ENCODE peak calls at places on chromosomes 16 and 17, in seven cellular contexts. One of them, this sample, is unnamed.
A peak's percentile ranks its signal among the peaks of the same experiment; 100 is the strongest.

GRCh38 chr17:41118721-41119120 is 548 bp upstream of the KRTAP4-11 start:
- DNase-seq in astrocyte of the spinal cord: no peak
- DNase-seq in hypothalamus: no peak
- DNase-seq in stimulated activated CD4-positive, alpha-beta T cell treated with anti-CD3 and anti-CD28 coated beads, Interleukin-2, amount 100 ng/mL, for 48 hours: no peak
- DNase-seq in LoVo: no peak
- DNase-seq in H7: no peak
- DNase-seq in stromal cell of bone marrow: no peak
- DNase-seq in this sample: no peak

GRCh38 chr17:50076221-50076590 is 18.9 kb upstream of the PDK2 start:
- DNase-seq in astrocyte of the spinal cord: no peak
- DNase-seq in hypothalamus: no peak
- DNase-seq in stimulated activated CD4-positive, alpha-beta T cell treated with anti-CD3 and anti-CD28 coated beads, Interleukin-2, amount 100 ng/mL, for 48 hours: no peak
- DNase-seq in LoVo: no peak
- DNase-seq in H7: no peak
- DNase-seq in stromal cell of bone marrow: no peak
- DNase-seq in this sample: no peak

GRCh38 chr17:3754458-3755334 is 31.0 kb downstream of the HASPIN start:
- DNase-seq in astrocyte of the spinal cord: no peak
- DNase-seq in hypothalamus: no peak
- DNase-seq in stimulated activated CD4-positive, alpha-beta T cell treated with anti-CD3 and anti-CD28 coated beads, Interleukin-2, amount 100 ng/mL, for 48 hours: peak; percentile 68
- DNase-seq in LoVo: peak; percentile 95
- DNase-seq in H7: peak; percentile 99
- DNase-seq in stromal cell of bone marrow: no peak
- DNase-seq in this sample: no peak

GRCh38 chr17:1008008-1008761 is 11.3 kb downstream of the TIMM22 start:
- DNase-seq in astrocyte of the spinal cord: no peak
- DNase-seq in hypothalamus: no peak
- DNase-seq in stimulated activated CD4-positive, alpha-beta T cell treated with anti-CD3 and anti-CD28 coated beads, Interleukin-2, amount 100 ng/mL, for 48 hours: no peak
- DNase-seq in LoVo: no peak
- DNase-seq in H7: peak; percentile 52
- DNase-seq in stromal cell of bone marrow: no peak
- DNase-seq in this sample: no peak

GRCh38 chr16:80341242-80341641 is 199.6 kb upstream of the DYNLRB2 start:
- DNase-seq in astrocyte of the spinal cord: no peak
- DNase-seq in hypothalamus: no peak
- DNase-seq in stimulated activated CD4-positive, alpha-beta T cell treated with anti-CD3 and anti-CD28 coated beads, Interleukin-2, amount 100 ng/mL, for 48 hours: no peak
- DNase-seq in LoVo: no peak
- DNase-seq in H7: peak; percentile 42
- DNase-seq in stromal cell of bone marrow: no peak
- DNase-seq in this sample: no peak

GRCh38 chr17:56737741-56738161 is 96.0 kb downstream of the C17orf67 start:
- DNase-seq in astrocyte of the spinal cord: peak; percentile 92
- DNase-seq in hypothalamus: no peak
- DNase-seq in stimulated activated CD4-positive, alpha-beta T cell treated with anti-CD3 and anti-CD28 coated beads, Interleukin-2, amount 100 ng/mL, for 48 hours: no peak
- DNase-seq in LoVo: no peak
- DNase-seq in H7: peak; percentile 33
- DNase-seq in stromal cell of bone marrow: peak; percentile 7
- DNase-seq in this sample: peak; percentile 35

GRCh38 chr17:19482571-19482970 is 51.1 kb upstream of the SLC47A1 start:
- DNase-seq in astrocyte of the spinal cord: peak; percentile 50
- DNase-seq in hypothalamus: no peak
- DNase-seq in stimulated activated CD4-positive, alpha-beta T cell treated with anti-CD3 and anti-CD28 coated beads, Interleukin-2, amount 100 ng/mL, for 48 hours: no peak
- DNase-seq in LoVo: no peak
- DNase-seq in H7: no peak
- DNase-seq in stromal cell of bone marrow: peak; percentile 38
- DNase-seq in this sample: peak; percentile 7

GRCh38 chr16:2933701-2934100 is 22.0 kb downstream of the FLYWCH1 start:
- DNase-seq in astrocyte of the spinal cord: no peak
- DNase-seq in hypothalamus: no peak
- DNase-seq in stimulated activated CD4-positive, alpha-beta T cell treated with anti-CD3 and anti-CD28 coated beads, Interleukin-2, amount 100 ng/mL, for 48 hours: no peak
- DNase-seq in LoVo: no peak
- DNase-seq in H7: peak; percentile 33
- DNase-seq in stromal cell of bone marrow: no peak
- DNase-seq in this sample: no peak

GRCh38 chr16:37511-37910 is 15.9 kb downstream of the POLR3K start:
- DNase-seq in astrocyte of the spinal cord: no peak
- DNase-seq in hypothalamus: no peak
- DNase-seq in stimulated activated CD4-positive, alpha-beta T cell treated with anti-CD3 and anti-CD28 coated beads, Interleukin-2, amount 100 ng/mL, for 48 hours: no peak
- DNase-seq in LoVo: no peak
- DNase-seq in H7: no peak
- DNase-seq in stromal cell of bone marrow: no peak
- DNase-seq in this sample: no peak

GRCh38 chr17:58205936-58206335 is 13.1 kb downstream of the MKS1 start:
- DNase-seq in astrocyte of the spinal cord: no peak
- DNase-seq in hypothalamus: no peak
- DNase-seq in stimulated activated CD4-positive, alpha-beta T cell treated with anti-CD3 and anti-CD28 coated beads, Interleukin-2, amount 100 ng/mL, for 48 hours: no peak
- DNase-seq in LoVo: no peak
- DNase-seq in H7: peak; percentile 17
- DNase-seq in stromal cell of bone marrow: no peak
- DNase-seq in this sample: no peak

GRCh38 chr17:29115906-29116651 is 64.1 kb downstream of the MYO18A start:
- DNase-seq in astrocyte of the spinal cord: peak; percentile 44
- DNase-seq in hypothalamus: no peak
- DNase-seq in stimulated activated CD4-positive, alpha-beta T cell treated with anti-CD3 and anti-CD28 coated beads, Interleukin-2, amount 100 ng/mL, for 48 hours: peak; percentile 46
- DNase-seq in LoVo: no peak
- DNase-seq in H7: peak; percentile 96
- DNase-seq in stromal cell of bone marrow: no peak
- DNase-seq in this sample: no peak

GRCh38 chr17:7465481-7466275 is 13.8 kb downstream of the ZBTB4 start:
- DNase-seq in astrocyte of the spinal cord: no peak
- DNase-seq in hypothalamus: no peak
- DNase-seq in stimulated activated CD4-positive, alpha-beta T cell treated with anti-CD3 and anti-CD28 coated beads, Interleukin-2, amount 100 ng/mL, for 48 hours: no peak
- DNase-seq in LoVo: no peak
- DNase-seq in H7: peak; percentile 45
- DNase-seq in stromal cell of bone marrow: no peak
- DNase-seq in this sample: no peak

GRCh38 chr17:75959046-75959838 is 18.4 kb upstream of the FBF1 start:
- DNase-seq in astrocyte of the spinal cord: no peak
- DNase-seq in hypothalamus: no peak
- DNase-seq in stimulated activated CD4-positive, alpha-beta T cell treated with anti-CD3 and anti-CD28 coated beads, Interleukin-2, amount 100 ng/mL, for 48 hours: no peak
- DNase-seq in LoVo: no peak
- DNase-seq in H7: peak; percentile 78
- DNase-seq in stromal cell of bone marrow: no peak
- DNase-seq in this sample: no peak

GRCh38 chr16:88585269-88585668 is 15.1 kb downstream of the ZC3H18 start:
- DNase-seq in astrocyte of the spinal cord: no peak
- DNase-seq in hypothalamus: no peak
- DNase-seq in stimulated activated CD4-positive, alpha-beta T cell treated with anti-CD3 and anti-CD28 coated beads, Interleukin-2, amount 100 ng/mL, for 48 hours: no peak
- DNase-seq in LoVo: no peak
- DNase-seq in H7: no peak
- DNase-seq in stromal cell of bone marrow: no peak
- DNase-seq in this sample: no peak

GRCh38 chr16:4746215-4746614 is 11.9 kb downstream of the DNAAF8 start:
- DNase-seq in astrocyte of the spinal cord: no peak
- DNase-seq in hypothalamus: no peak
- DNase-seq in stimulated activated CD4-positive, alpha-beta T cell treated with anti-CD3 and anti-CD28 coated beads, Interleukin-2, amount 100 ng/mL, for 48 hours: no peak
- DNase-seq in LoVo: no peak
- DNase-seq in H7: no peak
- DNase-seq in stromal cell of bone marrow: no peak
- DNase-seq in this sample: no peak